ENCODE peak calls at places on chromosome 6, in four cellular contexts. B, Y, I and F are unnamed samples.

GRCh38 chr6:156080371-156080770 is 624.7 kb upstream of the NOX3 start:
- DNase-seq in B (no peak), Y (no peak), I (no peak), F (no peak)

GRCh38 chr6:139881728-139882211 is 507.3 kb upstream of the CITED2 start:
- DNase-seq in B (peak), Y (peak), I (peak), F (no peak)

GRCh38 chr6:139135578-139136545 is 982 bp downstream of the HECA start:
- DNase-seq in B (peak), Y (no peak), I (peak), F (peak)

GRCh38 chr6:12163149-12163548 is 127.0 kb upstream of the EDN1 start:
- DNase-seq in B (no peak), Y (no peak), I (no peak), F (peak)

GRCh38 chr6:72649032-72649984 is 27.4 kb downstream of the KCNQ5 start:
- DNase-seq in B (no peak), Y (no peak), I (no peak), F (no peak)

GRCh38 chr6:36033935-36034334 is 6.3 kb downstream of the MAPK14 start:
- DNase-seq in B (no peak), Y (no peak), I (peak), F (no peak)

GRCh38 chr6:116446399-116446798 is 14.8 kb upstream of the CALHM6 start:
- DNase-seq in B (no peak), Y (no peak), I (no peak), F (no peak)

GRCh38 chr6:155014715-155015300 is 19.7 kb downstream of the TIAM2 start:
- DNase-seq in B (no peak), Y (no peak), I (no peak), F (no peak)

GRCh38 chr6:11279213-11279780 is 46.8 kb upstream of the NEDD9 start:
- DNase-seq in B (no peak), Y (no peak), I (no peak), F (no peak)

GRCh38 chr6:4804095-4804494 is 27.9 kb downstream of the CDYL start:
- DNase-seq in B (no peak), Y (peak), I (peak), F (no peak)
- TF ChIP-seq TAF1 in B (no peak), Y (no peak), I (no peak), F (no peak)

GRCh38 chr6:132483779-132484679 is 28.9 kb downstream of the STX7 start:
- DNase-seq in B (peak), Y (peak), I (peak), F (no peak)
- TF ChIP-seq TAF1 in B (no peak), Y (no peak), I (no peak), F (no peak)

GRCh38 chr6:14207493-14207892 is 89.9 kb downstream of the CD83 start:
- DNase-seq in B (no peak), Y (no peak), I (no peak), F (no peak)
- TF ChIP-seq TAF1 in B (no peak), Y (no peak), I (no peak), F (no peak)

GRCh38 chr6:9192405-9192909 is 757.1 kb upstream of the SLC35B3 start:
- DNase-seq in B (no peak), Y (no peak), I (no peak), F (no peak)

GRCh38 chr6:9200712-9201111 is 765.4 kb upstream of the SLC35B3 start:
- DNase-seq in B (no peak), Y (no peak), I (no peak), F (no peak)

GRCh38 chr6:9195322-9195721 is 760.0 kb upstream of the SLC35B3 start:
- DNase-seq in B (no peak), Y (no peak), I (no peak), F (no peak)

DNA sequence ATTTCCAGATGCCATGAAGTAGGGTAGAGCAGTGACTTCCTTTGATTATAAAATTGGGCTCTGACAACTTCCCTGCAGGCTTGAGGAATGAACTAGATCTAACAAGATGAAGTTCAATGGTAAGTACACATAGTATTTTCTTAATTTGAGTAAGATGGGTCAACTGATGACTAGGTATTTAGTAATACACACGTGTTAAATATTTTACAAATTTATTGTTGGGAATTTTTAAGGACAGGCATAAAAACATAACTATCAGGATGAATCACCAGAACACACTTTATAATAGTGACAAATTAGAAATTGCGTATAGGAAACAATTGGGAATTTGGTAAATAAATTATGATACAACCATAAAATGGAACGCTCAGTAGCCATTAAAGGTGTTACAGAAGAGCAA is 762.4 kb upstream of the SLC35B3 start:
- DNase-seq in B (no peak), Y (no peak), I (no peak), F (no peak)
- TF ChIP-seq TAF1 in B (no peak), Y (no peak), I (no peak), F (no peak)

GRCh38 chr6:56448056-56448455 is 194.6 kb downstream of the DST start:
- DNase-seq in B (peak), Y (no peak), I (no peak), F (no peak)
- TF ChIP-seq TAF1 in B (no peak), Y (no peak), I (no peak), F (no peak)

GRCh38 chr6:169172435-169172834 is 81.2 kb downstream of the THBS2 start:
- DNase-seq in B (no peak), Y (no peak), I (no peak), F (no peak)
- TF ChIP-seq TAF1 in B (no peak), Y (no peak), I (no peak), F (no peak)

GRCh38 chr6:23269436-23269835 is 700.1 kb downstream of the HDGFL1 start:
- DNase-seq in B (no peak), Y (no peak), I (no peak), F (no peak)
- TF ChIP-seq TAF1 in B (no peak), Y (no peak), I (no peak), F (no peak)

GRCh38 chr6:131875647-131876046 is 67.8 kb downstream of the ENPP1 start:
- DNase-seq in B (no peak), Y (no peak), I (no peak), F (no peak)
- TF ChIP-seq TAF1 in B (no peak), Y (no peak), I (no peak), F (no peak)